ENCODE peak calls at places on chromosomes 5 and 9, in nine cellular contexts. R, C, L, B, W, X, S, O and G are unnamed samples.

GRCh38 chr5:130337179-130337888 is 433.1 kb downstream of the CHSY3 start:
- DNase-seq in B (peak), O (no peak), S (peak), C (peak), R (no peak), L (peak), X (no peak), W (no peak), G (no peak)

GRCh38 chr9:89428222-89428761 is 69.6 kb downstream of the SEMA4D start:
- DNase-seq in R (no peak), S (no peak), C (no peak), B (no peak), W (no peak), X (no peak), O (no peak), L (no peak), G (no peak)

GRCh38 chr5:176162206-176162605 is 76.0 kb upstream of the SIMC1 start:
- DNase-seq in R (no peak), C (no peak), S (no peak), B (no peak), W (no peak), O (no peak), X (peak), L (no peak), G (no peak)

GRCh38 chr5:6573651-6574101 is 59.2 kb downstream of the NSUN2 start:
- DNase-seq in B (no peak), C (no peak), L (no peak), X (no peak), O (no peak), W (no peak), S (no peak), R (no peak), G (no peak)

GRCh38 chr5:168869615-168870227 is 290.6 kb upstream of the PANK3 start:
- DNase-seq in L (no peak), O (no peak), C (no peak), W (no peak), X (no peak), S (no peak), B (no peak), R (no peak), G (no peak)

GRCh38 chr5:158264264-158264663 is 405.3 kb upstream of the CLINT1 start:
- DNase-seq in R (no peak), O (no peak), X (no peak), S (no peak), C (no peak), W (no peak), B (no peak), L (no peak), G (no peak)

GRCh38 chr5:31385774-31386537 is 145.9 kb downstream of the DROSHA start:
- DNase-seq in X (no peak), O (no peak), B (no peak), C (peak), R (no peak), S (no peak), W (no peak), L (no peak), G (no peak)

GRCh38 chr5:83375049-83375710 is 96.4 kb upstream of the VCAN start:
- DNase-seq in B (no peak), L (peak), S (no peak), R (no peak), X (no peak), C (peak), W (no peak), O (no peak), G (no peak)

GRCh38 chr5:168159425-168159824 is 132.0 kb upstream of the WWC1 start:
- DNase-seq in X (no peak), L (no peak), S (no peak), B (no peak), W (no peak), O (no peak), R (peak), C (no peak), G (peak)

GRCh38 chr9:135295556-135296300 is 183.9 kb upstream of the PPP1R26 start:
- DNase-seq in W (no peak), R (no peak), O (no peak), X (no peak), L (no peak), S (no peak), C (no peak), B (no peak), G (no peak)

GRCh38 chr5:122844136-122844915 is 1.1 kb upstream of the SNX24 start:
- DNase-seq in X (no peak), L (peak), W (no peak), R (peak), O (no peak), B (peak), C (peak), S (no peak), G (no peak)

GRCh38 chr5:88518131-88519016 is 249.7 kb upstream of the TMEM161B start:
- DNase-seq in X (no peak), S (peak), C (no peak), W (no peak), O (no peak), L (no peak), B (no peak), R (no peak), G (no peak)

GRCh38 chr9:118271936-118272335 is 567.7 kb downstream of the TLR4 start:
- DNase-seq in X (no peak), C (no peak), W (no peak), L (no peak), R (no peak), B (no peak), O (no peak), S (no peak), G (no peak)

GRCh38 chr5:140312067-140312790 is 9.3 kb upstream of the PFDN1 start:
- DNase-seq in L (peak), X (no peak), B (peak), S (peak), W (peak), O (peak), C (peak), R (no peak), G (peak)

GRCh38 chr9:128162215-128163026 is 2.4 kb downstream of the BBLN start:
- DNase-seq in R (no peak), S (no peak), O (no peak), L (peak), C (no peak), B (no peak), W (no peak), X (no peak), G (no peak)

GRCh38 chr5:112709416-112709815 is 28.3 kb upstream of the APC start:
- DNase-seq in C (no peak), O (no peak), L (peak), S (no peak), R (no peak), W (no peak), B (no peak), X (no peak), G (no peak)
- H3K4me3 ChIP-seq in C (no peak), O (peak), L (peak), S (no peak), R (peak), W (peak), B (no peak), X (no peak), G (no peak)

DNA sequence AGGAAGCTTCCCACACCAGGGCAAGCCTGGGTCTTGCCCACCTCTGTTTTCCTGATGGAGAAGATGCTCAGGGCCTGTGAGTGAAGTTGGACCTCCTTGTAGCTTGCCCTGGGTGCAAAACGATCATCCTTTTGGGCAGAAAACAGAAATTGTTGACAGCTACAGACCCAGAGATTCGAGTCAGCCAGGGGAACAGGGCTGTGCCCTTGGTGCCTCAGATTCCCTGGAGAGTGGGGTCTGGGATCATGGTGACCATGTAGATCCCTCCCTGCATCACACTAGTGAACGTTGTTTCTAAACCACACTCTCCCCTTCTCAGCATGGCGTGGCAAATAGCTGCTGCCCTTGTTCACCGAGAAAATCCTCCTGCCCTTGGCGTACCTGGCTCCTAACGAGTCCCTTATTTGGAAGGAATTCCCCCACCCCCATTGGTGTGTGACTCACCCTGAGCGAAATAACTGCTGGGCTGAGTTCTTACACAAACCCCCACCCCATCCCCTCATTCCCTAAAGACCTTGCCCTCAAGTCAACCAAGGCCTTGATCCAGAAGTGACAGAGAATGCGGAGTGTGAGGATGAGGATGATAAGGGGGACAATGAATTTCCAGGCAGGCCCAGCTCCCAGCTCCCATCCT is 1.0 kb upstream of the DCANP1 start:
- DNase-seq in S (no peak), X (no peak), R (no peak), B (no peak), W (no peak), L (no peak), C (no peak), O (no peak), G (no peak)
- H3K4me3 ChIP-seq in S (no peak), X (no peak), R (no peak), B (no peak), W (no peak), L (no peak), C (no peak), O (no peak), G (no peak)

GRCh38 chr5:155728857-155729683 is 597.9 kb upstream of the SGCD start:
- DNase-seq in L (peak), W (no peak), C (no peak), O (peak), B (no peak), S (no peak), X (peak), R (no peak), G (no peak)

GRCh38 chr5:155732587-155733376 is 594.2 kb upstream of the SGCD start:
- DNase-seq in R (no peak), L (no peak), X (no peak), W (no peak), O (peak), S (no peak), B (no peak), C (no peak), G (no peak)

GRCh38 chr5:155728146-155728856 is 598.7 kb upstream of the SGCD start:
- DNase-seq in C (peak), R (peak), S (no peak), W (no peak), L (peak), B (no peak), O (peak), X (peak), G (peak)

GRCh38 chr5:155727512-155728145 is 599.3 kb upstream of the SGCD start:
- DNase-seq in L (peak), C (no peak), W (no peak), R (no peak), O (peak), S (no peak), B (no peak), X (no peak), G (no peak)

DNA sequence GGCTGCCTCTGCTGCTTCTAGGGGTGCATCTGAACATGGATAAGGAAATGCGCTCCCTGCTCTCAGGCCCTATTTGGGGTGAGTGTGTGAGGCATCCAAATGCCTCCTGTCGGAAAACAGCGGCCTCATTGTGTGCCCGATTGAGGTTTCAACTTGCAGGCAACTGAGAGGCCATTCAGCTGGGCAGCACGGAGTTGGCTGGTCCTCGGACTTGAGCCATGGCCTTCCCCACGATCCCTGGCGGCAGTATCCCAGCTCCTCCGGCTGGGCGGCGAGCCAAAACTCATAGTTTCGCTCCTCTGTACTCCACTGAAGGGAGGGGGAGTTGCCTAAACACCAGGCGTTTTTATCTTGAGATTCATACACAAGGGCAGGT is 597.3 kb upstream of the SGCD start:
- DNase-seq in L (peak), S (no peak), B (no peak), O (peak), W (no peak), C (no peak), X (peak), R (no peak), G (peak)
- H3K4me3 ChIP-seq in L (peak), S (no peak), B (no peak), O (peak), W (no peak), C (no peak), X (no peak), R (peak), G (no peak)

GRCh38 chr5:152058267-152058666 is 133.6 kb upstream of the GLRA1 start:
- DNase-seq in O (peak), R (no peak), S (no peak), X (no peak), W (no peak), C (no peak), B (no peak), L (no peak), G (no peak)

GRCh38 chr5:152063004-152063403 is 138.4 kb upstream of the GLRA1 start:
- DNase-seq in C (no peak), B (no peak), W (no peak), R (no peak), S (no peak), X (no peak), L (no peak), O (no peak), G (no peak)

GRCh38 chr5:152056931-152057330 is 132.3 kb upstream of the GLRA1 start:
- DNase-seq in R (no peak), X (no peak), W (no peak), C (no peak), O (no peak), B (no peak), S (no peak), L (no peak), G (no peak)

GRCh38 chr5:152066760-152067159 is 142.1 kb upstream of the GLRA1 start:
- DNase-seq in W (no peak), C (no peak), S (no peak), X (no peak), R (no peak), B (no peak), O (no peak), L (no peak), G (no peak)

DNA sequence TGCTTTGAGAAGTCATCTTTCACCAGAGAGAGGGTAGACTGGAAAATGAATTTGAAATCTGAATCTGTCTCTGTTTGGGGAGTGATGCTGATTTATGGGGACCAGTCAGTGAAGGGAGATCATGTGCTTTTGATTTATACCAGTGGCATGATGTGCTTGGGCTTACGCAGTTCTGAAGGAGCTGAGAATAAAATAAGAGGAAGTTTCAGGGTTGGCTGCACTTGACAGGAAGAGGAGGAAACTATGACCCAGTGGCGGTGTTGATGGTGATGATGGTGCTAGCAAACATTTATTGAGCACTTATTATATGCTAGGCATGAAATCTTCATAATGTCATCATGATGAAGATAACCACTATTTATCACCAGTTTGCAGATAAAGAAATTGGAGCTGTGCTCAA is 136.4 kb upstream of the GLRA1 start:
- DNase-seq in B (no peak), L (no peak), W (no peak), C (no peak), X (no peak), O (no peak), R (no peak), S (no peak), G (no peak)
- H3K4me3 ChIP-seq in B (no peak), L (no peak), W (no peak), C (no peak), X (no peak), O (no peak), R (no peak), S (no peak), G (no peak)

DNA sequence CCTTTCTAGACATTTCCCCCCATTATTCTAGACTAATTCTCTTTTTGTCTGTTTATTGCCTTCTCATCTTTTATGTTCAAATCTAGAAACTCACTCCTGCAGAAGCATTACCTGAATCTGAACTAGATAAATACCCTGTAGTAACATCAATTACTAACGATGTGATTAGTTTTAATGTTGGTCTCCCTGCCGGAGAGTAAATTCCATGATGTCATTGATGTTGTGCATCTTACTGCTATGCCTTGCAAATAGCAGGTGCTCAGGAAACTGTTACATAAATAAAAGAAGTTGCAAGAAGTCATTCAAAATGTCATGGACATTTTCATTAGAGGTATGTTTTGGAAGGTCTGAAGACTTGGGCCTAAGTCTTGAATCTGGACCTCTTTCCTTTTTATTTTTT is 23.0 kb upstream of the C9 start:
- DNase-seq in W (no peak), X (no peak), O (no peak), S (no peak), C (no peak), B (no peak), L (no peak), R (no peak), G (no peak)
- H3K4me3 ChIP-seq in W (no peak), X (no peak), O (no peak), S (no peak), C (no peak), B (no peak), L (no peak), R (no peak), G (no peak)

GRCh38 chr5:179362355-179362754 is 17.1 kb upstream of the ADAMTS2 start:
- DNase-seq in L (no peak), X (no peak), B (no peak), S (no peak), W (no peak), O (no peak), C (no peak), R (no peak), G (no peak)
- H3K4me3 ChIP-seq in L (no peak), X (no peak), B (no peak), S (no peak), W (no peak), O (no peak), C (no peak), R (no peak), G (no peak)

DNA sequence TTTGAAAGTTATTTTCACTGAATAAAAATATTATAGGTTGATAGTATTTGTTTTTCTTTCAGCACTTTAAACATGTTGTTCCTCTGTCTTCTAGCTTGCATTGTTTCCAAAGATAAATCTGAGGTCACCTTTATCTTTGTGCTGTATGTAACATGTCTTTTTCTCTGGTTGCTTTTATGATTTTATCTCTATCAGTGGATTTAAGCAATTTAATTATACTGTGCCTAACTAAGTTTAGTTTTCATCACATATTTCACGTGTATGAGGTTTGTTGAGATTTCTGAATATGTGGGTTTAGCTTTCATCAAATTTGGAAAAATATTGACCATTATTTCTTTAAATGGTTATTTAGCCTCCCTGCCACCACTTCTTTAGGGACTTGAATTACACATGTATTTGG is 214.5 kb downstream of the SNX18 start:
- DNase-seq in S (no peak), W (no peak), L (no peak), C (no peak), X (no peak), B (no peak), R (no peak), O (no peak), G (no peak)
- H3K4me3 ChIP-seq in S (no peak), W (no peak), L (no peak), C (no peak), X (no peak), B (no peak), R (no peak), O (no peak), G (no peak)

DNA sequence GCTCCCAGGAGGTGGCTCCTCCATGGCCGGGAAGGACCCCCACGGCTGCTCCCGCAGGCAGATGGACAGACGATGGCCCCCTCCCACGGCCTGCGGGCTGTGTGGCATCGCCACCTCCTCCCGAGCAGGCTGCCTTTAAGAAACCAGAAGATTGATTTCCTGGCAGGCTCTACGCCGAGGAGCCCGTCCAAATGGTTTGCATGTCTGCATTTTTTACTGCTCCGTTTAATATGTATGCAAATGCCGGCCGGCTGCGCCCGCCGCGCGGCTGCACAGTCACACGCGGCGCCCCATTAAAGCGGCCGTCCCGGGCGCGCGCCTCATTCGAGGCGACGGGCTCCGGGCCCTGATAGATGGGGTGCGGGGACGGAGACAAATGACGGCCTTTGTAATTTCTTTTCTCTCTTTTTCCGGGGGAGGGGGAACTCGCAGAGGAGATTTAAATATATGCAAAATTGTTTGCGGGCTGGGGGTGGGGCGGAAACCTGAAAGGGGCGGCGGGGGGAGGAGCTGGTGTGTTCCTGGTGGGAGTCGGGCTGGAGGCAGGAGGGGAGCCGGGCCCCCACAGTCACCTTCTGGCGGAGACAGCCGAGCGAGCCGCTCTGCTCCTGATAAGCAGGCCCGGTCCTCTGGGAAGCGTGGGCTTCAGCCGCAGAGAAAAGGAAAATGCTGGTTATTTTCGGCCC is 158.7 kb upstream of the IER5L start:
- DNase-seq in B (peak), X (peak), O (peak), L (peak), C (peak), R (peak), W (no peak), S (no peak), G (peak)
- H3K4me3 ChIP-seq in B (peak), X (peak), O (peak), L (peak), C (peak), R (peak), W (peak), S (no peak), G (no peak)

DNA sequence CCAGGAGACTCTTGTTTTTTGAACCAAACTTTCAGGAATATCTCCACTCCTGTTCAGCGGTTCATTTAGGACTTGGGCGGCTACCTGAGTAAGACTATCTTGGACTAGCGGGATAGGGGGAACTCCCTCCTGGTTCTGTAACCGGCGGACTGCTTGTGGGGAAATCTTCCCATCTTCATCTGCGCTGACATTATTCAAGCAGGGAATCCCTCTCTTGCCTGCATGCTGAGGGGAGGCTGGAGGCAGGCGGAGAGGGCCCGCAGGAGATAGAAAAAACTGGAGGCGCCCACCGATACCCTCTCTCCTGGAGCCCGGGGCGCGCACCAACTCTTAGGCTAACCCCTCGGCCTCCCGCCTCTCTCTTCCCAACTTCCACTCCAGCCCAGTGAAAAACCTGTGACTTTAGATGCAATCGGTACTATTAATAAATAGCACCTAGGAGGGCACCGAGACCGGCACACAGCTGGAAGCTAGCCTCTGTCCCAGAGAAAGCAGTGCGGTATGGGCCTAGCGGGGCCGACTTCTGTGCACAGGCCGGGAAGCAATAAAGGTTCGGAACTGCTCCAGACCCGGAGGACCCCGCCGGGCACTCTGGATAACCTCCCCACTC is 1.7 kb downstream of the EFNA5 start:
- DNase-seq in S (no peak), L (peak), X (no peak), O (no peak), C (peak), W (no peak), R (peak), B (peak), G (no peak)
- H3K4me3 ChIP-seq in S (no peak), L (peak), X (peak), O (peak), C (peak), W (peak), R (peak), B (peak), G (peak)